ENCODE peak calls at places on chromosomes 5 and 9, in nine cellular contexts. A is iPS-NIHi11; G is activated T-cell treated with anti-CD3 and anti-CD28 coated beads, Interleukin-2, amount 50 U/mL, for 4 hours; T is endothelial cell; D is breast epithelium; N is DMS153; X is fibroblast of pulmonary artery; B is EL; U is NCI-H2081. V is an unnamed sample.

GRCh38 chr5:158017433-158017832 is 158.5 kb upstream of the CLINT1 start:
- DNase-seq in A (no peak), G (no peak), T (no peak), D (no peak), N (no peak), X (no peak), B (no peak), U (no peak), V (no peak)

GRCh38 chr5:1503301-1504243 is 20.2 kb downstream of the LPCAT1 start:
- DNase-seq in A (no peak), G (no peak), T (no peak), D (no peak), N (no peak), X (peak), B (no peak), U (no peak), V (no peak)

GRCh38 chr9:136943291-136944093 is 1.0 kb downstream of the FBXW5 start:
- DNase-seq in A (peak), G (no peak), T (peak), D (no peak), N (no peak), X (peak), B (peak), U (peak), V (no peak)

GRCh38 chr5:56305001-56305400 is 71.9 kb upstream of the ANKRD55 start:
- DNase-seq in A (no peak), G (no peak), T (no peak), D (no peak), N (no peak), X (no peak), B (no peak), U (no peak), V (no peak)

GRCh38 chr5:169768416-169768815 is 131.3 kb downstream of the DOCK2 start:
- DNase-seq in A (no peak), G (no peak), T (no peak), D (no peak), N (no peak), X (no peak), B (no peak), U (no peak), V (no peak)

GRCh38 chr5:54249210-54250028 is 61.0 kb downstream of the ARL15 start:
- DNase-seq in A (peak), G (peak), T (peak), D (no peak), N (no peak), X (no peak), B (peak), U (no peak), V (no peak)

GRCh38 chr5:170597876-170598275 is 94.1 kb downstream of the KCNIP1 start:
- DNase-seq in A (no peak), G (no peak), T (no peak), D (no peak), N (no peak), X (peak), B (peak), U (no peak), V (no peak)

GRCh38 chr5:142087920-142088679 is 20.5 kb upstream of the NDFIP1 start:
- DNase-seq in A (no peak), G (peak), T (no peak), D (no peak), N (no peak), X (no peak), B (no peak), U (no peak), V (no peak)

GRCh38 chr9:111622626-111623025 is 8.5 kb upstream of the DNAJC25 start:
- DNase-seq in A (peak), G (no peak), T (no peak), D (no peak), N (no peak), X (peak), B (peak), U (no peak), V (no peak)

GRCh38 chr5:36944024-36944423 is 67.5 kb downstream of the NIPBL start:
- DNase-seq in A (no peak), G (no peak), T (no peak), D (no peak), N (no peak), X (no peak), B (no peak), U (no peak), V (no peak)

GRCh38 chr5:159478950-159479349 is 148.7 kb upstream of the IL12B start:
- DNase-seq in A (no peak), G (no peak), T (no peak), D (no peak), N (no peak), X (no peak), B (no peak), U (no peak), V (no peak)

GRCh38 chr9:68739631-68740174 is 34.7 kb downstream of the PIP5K1B start:
- DNase-seq in A (no peak), G (no peak), T (no peak), D (no peak), N (no peak), X (no peak), B (no peak), U (no peak), V (no peak)

GRCh38 chr5:20972419-20972925 is 984.5 kb upstream of the CDH18 start:
- DNase-seq in A (peak), G (no peak), T (peak), D (no peak), N (peak), X (peak), B (no peak), U (peak), V (no peak)

GRCh38 chr5:101950050-101950449 is 346.0 kb downstream of the SLCO4C1 start:
- DNase-seq in A (no peak), G (no peak), T (no peak), D (no peak), N (no peak), X (no peak), B (no peak), U (no peak), V (no peak)

GRCh38 chr5:158049459-158049858 is 190.5 kb upstream of the CLINT1 start:
- DNase-seq in A (no peak), G (no peak), T (no peak), D (no peak), N (no peak), X (no peak), B (no peak), U (no peak), V (no peak)

GRCh38 chr5:61496406-61497307 is 164.6 kb downstream of the ZSWIM6 start:
- DNase-seq in A (no peak), G (no peak), T (no peak), D (no peak), N (no peak), X (peak), B (no peak), U (peak), V (no peak)

V was measured in kidney glomerular epithelial cell.